ENCODE peak calls at places on chromosome 2, in five cellular contexts. D is fibroblast of lung, X is endothelial cell of umbilical vein, L is neural progenitor cell, B is GM12878. H is an unnamed sample.

GRCh38 chr2:235206399-235206798 is 254.6 kb downstream of the SH3BP4 start:
- DNase-seq in D (no peak), X (no peak), L (no peak), B (no peak), H (no peak)

GRCh38 chr2:37698931-37699481 is 27.6 kb upstream of the CDC42EP3 start:
- DNase-seq in D (no peak), X (no peak), L (no peak), B (no peak), H (no peak)

GRCh38 chr2:100935372-100935752 is 66.7 kb upstream of the RPL31 start:
- DNase-seq in D (peak), X (no peak), L (no peak), B (no peak), H (no peak)

GRCh38 chr2:17791121-17791902 is 24.9 kb upstream of the MSGN1 start:
- DNase-seq in D (peak), X (peak), L (no peak), B (no peak), H (no peak)

GRCh38 chr2:97704989-97705388 is 8.4 kb upstream of the ZAP70 start:
- DNase-seq in D (no peak), X (no peak), L (no peak), B (no peak), H (no peak)

GRCh38 chr2:125684256-125684655 is 971.7 kb upstream of the GYPC start:
- DNase-seq in D (no peak), X (no peak), L (no peak), B (no peak), H (no peak)

GRCh38 chr2:173934895-173935294 is 30.3 kb downstream of the SP3 start:
- DNase-seq in D (no peak), X (no peak), L (no peak), B (no peak), H (no peak)

GRCh38 chr2:199440118-199440517 is 17.6 kb downstream of the SATB2 start:
- DNase-seq in D (no peak), X (no peak), L (no peak), B (no peak), H (no peak)

GRCh38 chr2:66440692-66441091 is 5.8 kb downstream of the MEIS1 start:
- DNase-seq in D (peak), X (peak), L (peak), B (no peak), H (peak)

GRCh38 chr2:207256476-207257207 is 90.9 kb upstream of the KLF7 start:
- DNase-seq in D (peak), X (no peak), L (no peak), B (no peak), H (no peak)

GRCh38 chr2:172196768-172197322 is 94.1 kb upstream of the DLX2 start:
- DNase-seq in D (peak), X (no peak), L (no peak), B (no peak), H (no peak)

GRCh38 chr2:104406273-104406726 is 447.6 kb upstream of the POU3F3 start:
- DNase-seq in D (no peak), X (no peak), L (peak), B (no peak), H (no peak)

GRCh38 chr2:200578778-200579177 is 7.0 kb upstream of the AOX1 start:
- DNase-seq in D (peak), X (peak), L (no peak), B (peak), H (peak)

GRCh38 chr2:173205375-173205774 is 129.7 kb downstream of the MAP3K20 start:
- DNase-seq in D (peak), X (no peak), L (no peak), B (no peak), H (no peak)

GRCh38 chr2:8652774-8653426 is 29.0 kb upstream of the ID2 start:
- DNase-seq in D (no peak), X (no peak), L (no peak), B (no peak), H (no peak)

GRCh38 chr2:212147921-212148513 is 390.6 kb downstream of the ERBB4 start:
- DNase-seq in D (peak), X (peak), L (peak), B (no peak), H (peak)

GRCh38 chr2:8568543-8569302 is 113.1 kb upstream of the ID2 start:
- DNase-seq in D (no peak), X (no peak), L (no peak), B (no peak), H (no peak)

GRCh38 chr2:197184959-197185586 is 125.5 kb downstream of the ANKRD44 start:
- DNase-seq in D (peak), X (no peak), L (peak), B (no peak), H (no peak)

GRCh38 chr2:100891911-100892642 is 72.1 kb downstream of the NPAS2 start:
- DNase-seq in D (peak), X (no peak), L (no peak), B (no peak), H (no peak)

GRCh38 chr2:104938226-104938941 is 84.5 kb downstream of the POU3F3 start:
- DNase-seq in D (no peak), X (no peak), L (no peak), B (peak), H (no peak)

GRCh38 chr2:68463287-68463877 is 3.7 kb downstream of the FBXO48 start:
- DNase-seq in D (peak), X (peak), L (peak), B (no peak), H (peak)

GRCh38 chr2:227608469-227609338 is 5.9 kb downstream of the SCYGR3 start:
- DNase-seq in D (no peak), X (no peak), L (no peak), B (peak), H (no peak)

GRCh38 chr2:20223345-20224190 is 1.4 kb downstream of the SDC1 start:
- DNase-seq in D (peak), X (peak), L (peak), B (no peak), H (peak)

GRCh38 chr2:23476786-23477185 is 91.8 kb downstream of the KLHL29 start:
- DNase-seq in D (no peak), X (no peak), L (no peak), B (no peak), H (no peak)

GRCh38 chr2:98881153-98881650 is 54.8 kb downstream of the CRACDL start:
- DNase-seq in D (no peak), X (no peak), L (no peak), B (no peak), H (no peak)

GRCh38 chr2:45083175-45083574 is 73.9 kb upstream of the SIX2 start:
- DNase-seq in D (peak), X (no peak), L (no peak), B (no peak), H (no peak)

GRCh38 chr2:68098398-68098797 is 35.6 kb upstream of the C1D start:
- DNase-seq in D (no peak), X (no peak), L (no peak), B (no peak), H (no peak)

DNA sequence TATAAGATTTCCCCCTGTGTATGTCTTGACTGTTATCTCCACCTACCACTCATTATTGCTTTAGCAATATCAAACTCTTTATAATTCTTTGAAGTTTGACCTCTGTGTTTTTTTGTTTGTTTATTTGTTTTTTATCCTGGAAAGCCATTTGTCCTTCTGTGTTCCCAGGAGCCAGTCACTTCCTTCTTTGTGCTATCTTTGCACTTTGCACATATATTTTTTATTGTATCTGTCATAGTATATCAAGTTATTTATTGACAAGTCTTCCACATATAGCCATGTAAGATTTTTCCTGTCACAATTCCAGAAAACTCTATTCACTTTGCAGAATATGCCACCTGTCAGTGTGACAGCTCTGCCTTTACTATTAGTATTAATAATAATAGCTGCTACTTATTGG is 66.2 kb downstream of the RND3 start:
- DNase-seq in D (no peak), X (no peak), L (no peak), B (no peak), H (no peak)
- H2AFZ ChIP-seq in D (no peak), X (no peak), L (no peak), B (no peak), H (no peak)

GRCh38 chr2:162146906-162147305 is 5.1 kb downstream of the GCG start:
- DNase-seq in D (no peak), X (no peak), L (no peak), B (no peak), H (no peak)

GRCh38 chr2:162138310-162138709 is 13.7 kb downstream of the GCG start:
- DNase-seq in D (no peak), X (no peak), L (no peak), B (no peak), H (no peak)

GRCh38 chr2:162149940-162150339 is 2.1 kb downstream of the GCG start:
- DNase-seq in D (no peak), X (no peak), L (no peak), B (no peak), H (peak)

GRCh38 chr2:162143969-162144368 is 8.1 kb downstream of the GCG start:
- DNase-seq in D (no peak), X (no peak), L (no peak), B (no peak), H (peak)
- TF ChIP-seq CTCF in D (no peak), X (no peak), L (peak), B (peak), H (peak)

GRCh38 chr2:218859556-218859993 is at the start of gene WNT6:
- DNase-seq in D (no peak), X (no peak), L (peak), B (no peak), H (peak)

GRCh38 chr2:218861645-218862318 is 2.2 kb downstream of the WNT6 start:
- DNase-seq in D (no peak), X (no peak), L (no peak), B (no peak), H (no peak)

GRCh38 chr2:218860950-218861381 is 1.4 kb downstream of the WNT6 start:
- DNase-seq in D (peak), X (peak), L (peak), B (no peak), H (peak)

GRCh38 chr2:218858671-218859555 is 692 bp upstream of the WNT6 start:
- DNase-seq in D (no peak), X (no peak), L (peak), B (no peak), H (peak)

DNA sequence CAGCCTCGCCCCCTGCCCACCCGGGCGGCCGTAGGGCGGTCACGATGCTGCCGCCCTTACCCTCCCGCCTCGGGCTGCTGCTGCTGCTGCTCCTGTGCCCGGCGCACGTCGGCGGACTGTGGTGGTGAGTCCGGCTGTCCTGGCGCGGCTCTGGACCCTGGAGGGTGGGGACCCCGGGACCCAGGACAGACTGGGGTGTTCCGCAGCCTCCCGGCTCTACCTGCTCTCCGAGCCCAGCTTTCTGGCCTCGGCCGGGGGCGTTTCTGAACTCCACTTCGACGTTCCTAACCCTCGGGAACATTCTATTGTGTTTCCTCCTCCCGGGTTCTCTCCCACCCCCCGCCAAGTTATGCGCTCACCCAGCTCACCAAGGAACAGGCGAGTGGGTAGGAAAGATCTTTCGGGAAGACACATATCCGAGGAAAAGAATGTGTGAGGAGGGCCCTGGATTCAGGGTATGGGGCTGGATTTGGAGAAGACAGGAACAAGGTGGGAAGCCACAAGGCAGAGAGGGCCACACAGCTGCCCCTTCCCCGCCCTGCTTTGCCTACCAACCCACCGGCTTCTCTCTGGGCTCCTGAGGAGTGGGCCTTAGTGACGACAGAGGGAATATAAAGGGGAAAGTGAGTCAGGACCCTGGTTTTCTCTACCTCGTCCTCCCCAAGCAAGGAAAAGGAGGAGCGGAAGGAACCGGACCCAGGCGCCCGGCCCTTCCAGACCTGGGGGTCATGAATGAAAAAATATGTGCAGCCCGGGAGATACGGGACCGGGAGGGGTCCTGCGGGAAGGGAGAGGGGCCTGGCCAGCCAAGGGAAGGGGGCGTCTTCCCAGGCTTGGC is 608 bp downstream of the WNT6 start:
- DNase-seq in D (no peak), X (no peak), L (no peak), B (no peak), H (no peak)
- TF ChIP-seq EZH2 in D (peak), X (peak), L (peak), B (no peak), H (peak)

GRCh38 chr2:238803996-238804395 is 43.9 kb upstream of the TWIST2 start:
- DNase-seq in D (no peak), X (no peak), L (no peak), B (no peak), H (no peak)
- H2AFZ ChIP-seq in D (no peak), X (no peak), L (no peak), B (no peak), H (no peak)

GRCh38 chr2:57549642-57550102 is 496.9 kb upstream of the VRK2 start:
- DNase-seq in D (no peak), X (no peak), L (peak), B (peak), H (peak)
- TF ChIP-seq CTCF in D (no peak), X (no peak), L (peak), B (peak), H (peak)